ENCODE peak calls at places on chromosome 20, in ten cellular contexts. One of them, this sample, is unnamed.

GRCh38 chr20:50520222-50520877 is 10.2 kb downstream of the PTPN1 start:
- DNase-seq in AG09309: no peak
- DNase-seq in brain microvascular endothelial cell: no peak
- DNase-seq in Peyer's patch: no peak
- DNase-seq in cardiac fibroblast: no peak
- DNase-seq in spleen: no peak
- DNase-seq in LNCaP clone FGC: no peak
- DNase-seq in IMR-90: no peak
- DNase-seq in left lung: no peak
- DNase-seq in pancreas: no peak
- DNase-seq in this sample: no peak

GRCh38 chr20:50450961-50451752 is 59.0 kb upstream of the PTPN1 start:
- DNase-seq in left lung: no peak
- DNase-seq in AG09309: peak; percentile 24
- DNase-seq in spleen: peak; percentile 79
- DNase-seq in LNCaP clone FGC: no peak
- DNase-seq in brain microvascular endothelial cell: peak; percentile 63
- DNase-seq in IMR-90: peak; percentile 46
- DNase-seq in cardiac fibroblast: peak; percentile 60
- DNase-seq in pancreas: no peak
- DNase-seq in Peyer's patch: no peak
- DNase-seq in this sample: no peak

GRCh38 chr20:4730782-4731181 is 9.1 kb downstream of the PRND start:
- DNase-seq in AG09309: no peak
- DNase-seq in pancreas: no peak
- DNase-seq in Peyer's patch: no peak
- DNase-seq in left lung: no peak
- DNase-seq in spleen: no peak
- DNase-seq in LNCaP clone FGC: no peak
- DNase-seq in cardiac fibroblast: peak; percentile 12
- DNase-seq in IMR-90: peak; percentile 11
- DNase-seq in brain microvascular endothelial cell: no peak
- DNase-seq in this sample: no peak

GRCh38 chr20:31472395-31473330 is 2.3 kb downstream of the DEFB124 start:
- DNase-seq in left lung: no peak
- DNase-seq in AG09309: no peak
- DNase-seq in IMR-90: no peak
- DNase-seq in Peyer's patch: no peak
- DNase-seq in brain microvascular endothelial cell: no peak
- DNase-seq in spleen: no peak
- DNase-seq in LNCaP clone FGC: no peak
- DNase-seq in cardiac fibroblast: peak; percentile 50
- DNase-seq in pancreas: no peak
- DNase-seq in this sample: no peak

GRCh38 chr20:33443006-33443511 is 504 bp downstream of the SNTA1 start:
- DNase-seq in left lung: no peak
- DNase-seq in pancreas: peak; percentile 37
- DNase-seq in IMR-90: no peak
- DNase-seq in Peyer's patch: peak; percentile 58
- DNase-seq in cardiac fibroblast: no peak
- DNase-seq in brain microvascular endothelial cell: no peak
- DNase-seq in spleen: peak; percentile 88
- DNase-seq in LNCaP clone FGC: no peak
- DNase-seq in AG09309: no peak
- DNase-seq in this sample: no peak

GRCh38 chr20:33539129-33539528 is 49.2 kb downstream of the CBFA2T2 start:
- DNase-seq in IMR-90: peak; percentile 91
- DNase-seq in AG09309: no peak
- DNase-seq in spleen: no peak
- DNase-seq in left lung: no peak
- DNase-seq in Peyer's patch: no peak
- DNase-seq in pancreas: no peak
- DNase-seq in cardiac fibroblast: peak; percentile 48
- DNase-seq in brain microvascular endothelial cell: no peak
- DNase-seq in LNCaP clone FGC: peak; percentile 83
- DNase-seq in this sample: no peak

GRCh38 chr20:46040902-46041535 is 12.0 kb downstream of the SLC12A5 start:
- DNase-seq in brain microvascular endothelial cell: no peak
- DNase-seq in spleen: no peak
- DNase-seq in AG09309: no peak
- DNase-seq in IMR-90: peak; percentile 26
- DNase-seq in left lung: peak; percentile 78
- DNase-seq in Peyer's patch: no peak
- DNase-seq in pancreas: no peak
- DNase-seq in cardiac fibroblast: peak; percentile 31
- DNase-seq in LNCaP clone FGC: no peak
- DNase-seq in this sample: peak; percentile 20

GRCh38 chr20:54025166-54025835 is 45.1 kb downstream of the BCAS1 start:
- DNase-seq in cardiac fibroblast: no peak
- DNase-seq in pancreas: no peak
- DNase-seq in Peyer's patch: no peak
- DNase-seq in spleen: no peak
- DNase-seq in left lung: no peak
- DNase-seq in AG09309: peak; percentile 67
- DNase-seq in LNCaP clone FGC: no peak
- DNase-seq in brain microvascular endothelial cell: no peak
- DNase-seq in IMR-90: no peak
- DNase-seq in this sample: peak; percentile 80

GRCh38 chr20:49118307-49118706 is 69.8 kb downstream of the STAU1 start:
- DNase-seq in cardiac fibroblast: no peak
- DNase-seq in AG09309: no peak
- DNase-seq in LNCaP clone FGC: no peak
- DNase-seq in brain microvascular endothelial cell: no peak
- DNase-seq in spleen: no peak
- DNase-seq in Peyer's patch: no peak
- DNase-seq in pancreas: no peak
- DNase-seq in IMR-90: no peak
- DNase-seq in left lung: no peak
- DNase-seq in this sample: no peak

GRCh38 chr20:48098866-48099265 is 313.6 kb upstream of the SULF2 start:
- DNase-seq in Peyer's patch: no peak
- DNase-seq in brain microvascular endothelial cell: no peak
- DNase-seq in LNCaP clone FGC: no peak
- DNase-seq in left lung: no peak
- DNase-seq in pancreas: no peak
- DNase-seq in spleen: no peak
- DNase-seq in IMR-90: no peak
- DNase-seq in cardiac fibroblast: no peak
- DNase-seq in AG09309: no peak
- DNase-seq in this sample: no peak

GRCh38 chr20:58006346-58007316 is 221.8 kb downstream of the ANKRD60 start:
- DNase-seq in LNCaP clone FGC: no peak
- DNase-seq in Peyer's patch: no peak
- DNase-seq in pancreas: no peak
- DNase-seq in brain microvascular endothelial cell: no peak
- DNase-seq in cardiac fibroblast: no peak
- DNase-seq in IMR-90: no peak
- DNase-seq in left lung: no peak
- DNase-seq in AG09309: no peak
- DNase-seq in spleen: peak; percentile 63
- DNase-seq in this sample: no peak

GRCh38 chr20:46572181-46572580 is 21.7 kb upstream of the OCSTAMP start:
- DNase-seq in cardiac fibroblast: no peak
- DNase-seq in IMR-90: no peak
- DNase-seq in spleen: no peak
- DNase-seq in pancreas: no peak
- DNase-seq in AG09309: no peak
- DNase-seq in brain microvascular endothelial cell: no peak
- DNase-seq in Peyer's patch: no peak
- DNase-seq in left lung: no peak
- DNase-seq in LNCaP clone FGC: no peak
- DNase-seq in this sample: no peak

GRCh38 chr20:49288250-49288751 is 10.4 kb upstream of the ZNFX1 start:
- DNase-seq in brain microvascular endothelial cell: no peak
- DNase-seq in spleen: no peak
- DNase-seq in AG09309: no peak
- DNase-seq in pancreas: no peak
- DNase-seq in IMR-90: no peak
- DNase-seq in left lung: no peak
- DNase-seq in Peyer's patch: no peak
- DNase-seq in LNCaP clone FGC: no peak
- DNase-seq in cardiac fibroblast: no peak
- DNase-seq in this sample: no peak

GRCh38 chr20:12882832-12883506 is 125.8 kb upstream of the SPTLC3 start:
- DNase-seq in left lung: no peak
- DNase-seq in brain microvascular endothelial cell: peak; percentile 3
- DNase-seq in spleen: no peak
- DNase-seq in pancreas: no peak
- DNase-seq in Peyer's patch: no peak
- DNase-seq in IMR-90: peak; percentile 45
- DNase-seq in LNCaP clone FGC: no peak
- DNase-seq in AG09309: peak; percentile 29
- DNase-seq in cardiac fibroblast: peak; percentile 20
- DNase-seq in this sample: no peak

GRCh38 chr20:44218441-44218840 is 7.9 kb upstream of the OSER1 start:
- DNase-seq in pancreas: no peak
- DNase-seq in spleen: no peak
- DNase-seq in Peyer's patch: no peak
- DNase-seq in left lung: no peak
- DNase-seq in LNCaP clone FGC: no peak
- DNase-seq in cardiac fibroblast: no peak
- DNase-seq in IMR-90: no peak
- DNase-seq in brain microvascular endothelial cell: no peak
- DNase-seq in AG09309: no peak
- DNase-seq in this sample: no peak

GRCh38 chr20:15654208-15654649 is 919.0 kb downstream of the KIF16B start:
- DNase-seq in spleen: no peak
- DNase-seq in cardiac fibroblast: peak; percentile 61
- DNase-seq in Peyer's patch: no peak
- DNase-seq in IMR-90: peak; percentile 49
- DNase-seq in brain microvascular endothelial cell: peak; percentile 49
- DNase-seq in pancreas: peak; percentile 32
- DNase-seq in left lung: no peak
- DNase-seq in LNCaP clone FGC: peak; percentile 37
- DNase-seq in AG09309: no peak
- DNase-seq in this sample: no peak
- TF ChIP-seq CTCF in spleen: peak; percentile 63
- TF ChIP-seq CTCF in cardiac fibroblast: peak; percentile 52
- TF ChIP-seq CTCF in Peyer's patch: peak; percentile 55
- TF ChIP-seq CTCF in IMR-90: peak; percentile 53
- TF ChIP-seq CTCF in brain microvascular endothelial cell: peak; percentile 84
- TF ChIP-seq CTCF in pancreas: peak; percentile 51
- TF ChIP-seq CTCF in left lung: peak; percentile 42
- TF ChIP-seq CTCF in LNCaP clone FGC: peak; percentile 74
- TF ChIP-seq CTCF in AG09309: peak; percentile 53
- TF ChIP-seq CTCF in this sample: peak; percentile 54

GRCh38 chr20:14009206-14009605 is 13.9 kb downstream of the MACROD2 start:
- DNase-seq in Peyer's patch: no peak
- DNase-seq in IMR-90: no peak
- DNase-seq in LNCaP clone FGC: no peak
- DNase-seq in cardiac fibroblast: no peak
- DNase-seq in pancreas: no peak
- DNase-seq in left lung: no peak
- DNase-seq in AG09309: no peak
- DNase-seq in brain microvascular endothelial cell: no peak
- DNase-seq in spleen: no peak
- DNase-seq in this sample: no peak
- H3K4me3 ChIP-seq in Peyer's patch: no peak overlapping the region
- H3K4me3 ChIP-seq in IMR-90: no peak overlapping the region
- H3K4me3 ChIP-seq in LNCaP clone FGC: no peak overlapping the region
- H3K4me3 ChIP-seq in cardiac fibroblast: no peak overlapping the region
- H3K4me3 ChIP-seq in pancreas: no peak overlapping the region
- H3K4me3 ChIP-seq in left lung: no peak overlapping the region
- H3K4me3 ChIP-seq in AG09309: no peak overlapping the region
- H3K4me3 ChIP-seq in brain microvascular endothelial cell: no peak overlapping the region
- H3K4me3 ChIP-seq in spleen: no peak overlapping the region
- H3K4me3 ChIP-seq in this sample: no peak overlapping the region

GRCh38 chr20:51767018-51767866 is 948 bp downstream of the ATP9A start:
- DNase-seq in IMR-90: no peak
- DNase-seq in AG09309: no peak
- DNase-seq in LNCaP clone FGC: peak; percentile 62
- DNase-seq in brain microvascular endothelial cell: no peak
- DNase-seq in pancreas: peak; percentile 92
- DNase-seq in cardiac fibroblast: no peak
- DNase-seq in left lung: peak; percentile 97
- DNase-seq in spleen: peak; percentile 92
- DNase-seq in Peyer's patch: peak; percentile 95
- DNase-seq in this sample: no peak
- TF ChIP-seq CTCF in IMR-90: peak; percentile 30
- TF ChIP-seq CTCF in AG09309: peak; percentile 39
- TF ChIP-seq CTCF in LNCaP clone FGC: peak; percentile 1
- TF ChIP-seq CTCF in brain microvascular endothelial cell: peak; percentile 58
- TF ChIP-seq CTCF in pancreas: no peak
- TF ChIP-seq CTCF in cardiac fibroblast: peak; percentile 31
- TF ChIP-seq CTCF in left lung: no peak
- TF ChIP-seq CTCF in spleen: no peak
- TF ChIP-seq CTCF in Peyer's patch: peak; percentile 53
- TF ChIP-seq CTCF in this sample: peak; percentile 48

DNA sequence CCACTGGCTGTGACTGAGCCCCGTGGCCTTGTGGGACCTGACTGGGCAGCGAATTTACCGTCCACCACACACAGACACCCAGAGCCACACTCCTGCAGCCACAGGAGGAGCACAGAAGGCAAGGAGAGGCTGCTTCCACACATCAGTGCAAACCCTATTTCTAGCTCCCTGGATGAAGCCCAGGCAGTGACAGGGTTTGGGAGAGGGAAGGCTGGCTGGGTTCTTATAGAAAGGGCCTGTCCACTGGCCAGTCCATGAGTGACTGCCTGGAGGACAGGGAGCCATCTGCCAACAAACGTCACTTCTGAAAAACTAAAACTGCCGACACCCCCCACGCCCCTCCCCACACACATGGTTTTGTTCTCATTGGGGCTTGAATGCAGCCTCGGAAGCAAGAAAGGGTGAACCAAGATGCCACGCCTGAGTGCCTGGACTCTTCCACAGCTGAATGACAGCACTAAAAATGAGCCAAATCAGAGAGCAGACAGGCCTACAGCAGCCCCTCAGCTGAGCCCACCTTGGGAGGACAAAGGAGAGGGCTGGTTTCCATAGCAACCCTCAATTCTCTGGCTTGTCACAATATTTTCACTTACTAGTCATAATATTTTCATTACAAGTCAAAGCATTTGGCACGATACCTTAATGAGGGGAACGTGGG is 38.4 kb downstream of the RRBP1 start:
- DNase-seq in cardiac fibroblast: no peak
- DNase-seq in pancreas: no peak
- DNase-seq in IMR-90: no peak
- DNase-seq in Peyer's patch: no peak
- DNase-seq in left lung: peak; percentile 18
- DNase-seq in spleen: peak; percentile 27
- DNase-seq in LNCaP clone FGC: no peak
- DNase-seq in brain microvascular endothelial cell: peak; percentile 19
- DNase-seq in AG09309: no peak
- DNase-seq in this sample: no peak
- H3K4me3 ChIP-seq in cardiac fibroblast: no peak overlapping the region
- H3K4me3 ChIP-seq in pancreas: no peak overlapping the region
- H3K4me3 ChIP-seq in IMR-90: no peak overlapping the region
- H3K4me3 ChIP-seq in Peyer's patch: no peak overlapping the region
- H3K4me3 ChIP-seq in left lung: no peak overlapping the region
- H3K4me3 ChIP-seq in spleen: no peak overlapping the region
- H3K4me3 ChIP-seq in LNCaP clone FGC: no peak overlapping the region
- H3K4me3 ChIP-seq in brain microvascular endothelial cell: no peak overlapping the region
- H3K4me3 ChIP-seq in AG09309: no peak overlapping the region
- H3K4me3 ChIP-seq in this sample: no peak overlapping the region

This sample was measured in astrocyte of the cerebellum.